ENCODE peak calls at places on chromosomes 6 and 20, in seven cellular contexts. O is A549, W is testis, N is heart left ventricle, Y is endothelial cell of umbilical vein, Z is Peyer's patch, C is ovary. K is an unnamed sample.

GRCh38 chr6:124073021-124073420 is 269.4 kb downstream of the NKAIN2 start:
- DNase-seq in O (no peak), W (peak), N (no peak), Y (no peak), Z (no peak), C (no peak), K (no peak)

GRCh38 chr6:70413829-70414494 is 654 bp downstream of the FAM135A start:
- DNase-seq in O (peak), W (peak), N (no peak), Y (peak), Z (peak), C (no peak), K (peak)

GRCh38 chr6:137202078-137202477 is 17.1 kb downstream of the IFNGR1 start:
- DNase-seq in O (no peak), W (no peak), N (peak), Y (no peak), Z (no peak), C (no peak), K (no peak)

GRCh38 chr6:33762713-33763112 is 16.0 kb upstream of the IP6K3 start:
- DNase-seq in O (no peak), W (no peak), N (no peak), Y (no peak), Z (no peak), C (no peak), K (no peak)

GRCh38 chr20:58344741-58345140 is 35.2 kb downstream of the RAB22A start:
- DNase-seq in O (no peak), W (no peak), N (no peak), Y (no peak), Z (no peak), C (no peak), K (no peak)

GRCh38 chr6:106450645-106451044 is 90.1 kb downstream of the CRYBG1 start:
- DNase-seq in O (no peak), W (no peak), N (no peak), Y (no peak), Z (no peak), C (no peak), K (no peak)

GRCh38 chr20:33262658-33263065 is 20.4 kb upstream of the BPIFB1 start:
- DNase-seq in O (no peak), W (peak), N (no peak), Y (peak), Z (no peak), C (no peak), K (peak)

GRCh38 chr20:41141153-41141815 is 3.9 kb downstream of the PLCG1 start:
- DNase-seq in O (no peak), W (peak), N (peak), Y (peak), Z (no peak), C (no peak), K (no peak)

GRCh38 chr6:147001621-147002020 is 202.6 kb upstream of the STXBP5 start:
- DNase-seq in O (no peak), W (no peak), N (no peak), Y (no peak), Z (no peak), C (no peak), K (no peak)

GRCh38 chr6:151391471-151392428 is at the start of gene ZBTB2:
- DNase-seq in O (peak), W (peak), N (peak), Y (peak), Z (peak), C (peak), K (peak)

GRCh38 chr20:40977218-40977617 is 51.4 kb upstream of the TOP1 start:
- DNase-seq in O (no peak), W (no peak), N (no peak), Y (no peak), Z (no peak), C (no peak), K (no peak)

GRCh38 chr6:34928220-34928619 is 39.2 kb downstream of the ANKS1A start:
- DNase-seq in O (no peak), W (no peak), N (no peak), Y (no peak), Z (no peak), C (no peak), K (no peak)

GRCh38 chr6:80541186-80541585 is 434.7 kb downstream of the BCKDHB start:
- DNase-seq in O (no peak), W (no peak), N (no peak), Y (no peak), Z (no peak), C (no peak), K (peak)

GRCh38 chr20:11120451-11120850 is 446.7 kb upstream of the JAG1 start:
- DNase-seq in O (no peak), W (no peak), N (no peak), Y (no peak), Z (no peak), C (no peak), K (no peak)

GRCh38 chr6:17584241-17584803 is 15.8 kb upstream of the FAM8A1 start:
- DNase-seq in O (peak), W (peak), N (peak), Y (peak), Z (no peak), C (no peak), K (peak)

GRCh38 chr6:76697585-76697984 is 625.1 kb upstream of the IMPG1 start:
- DNase-seq in O (no peak), W (no peak), N (no peak), Y (peak), Z (no peak), C (no peak), K (no peak)

GRCh38 chr20:53735536-53736050 is 142.0 kb upstream of the ZNF217 start:
- DNase-seq in O (peak), W (no peak), N (no peak), Y (peak), Z (no peak), C (no peak), K (peak)

GRCh38 chr6:159829515-159829914 is 29.4 kb downstream of the PNLDC1 start:
- DNase-seq in O (no peak), W (no peak), N (no peak), Y (no peak), Z (no peak), C (no peak), K (no peak)

GRCh38 chr6:123565529-123565928 is 71.2 kb downstream of the TRDN start:
- DNase-seq in O (no peak), W (no peak), N (no peak), Y (no peak), Z (no peak), C (no peak), K (no peak)

GRCh38 chr20:20710847-20711315 is 1.6 kb downstream of the RALGAPA2 start:
- DNase-seq in O (no peak), W (no peak), N (no peak), Y (peak), Z (peak), C (no peak), K (no peak)

GRCh38 chr6:119318730-119319129 is 30.8 kb downstream of the MAN1A1 start:
- DNase-seq in O (no peak), W (no peak), N (no peak), Y (no peak), Z (no peak), C (no peak), K (no peak)

GRCh38 chr6:148342146-148343027 is at the start of gene SASH1:
- DNase-seq in O (peak), W (peak), N (peak), Y (peak), Z (peak), C (peak), K (peak)
- TF ChIP-seq POLR2A in O (no peak), W (no peak), N (no peak), Y (no peak), Z (peak), C (peak), K (peak)

DNA sequence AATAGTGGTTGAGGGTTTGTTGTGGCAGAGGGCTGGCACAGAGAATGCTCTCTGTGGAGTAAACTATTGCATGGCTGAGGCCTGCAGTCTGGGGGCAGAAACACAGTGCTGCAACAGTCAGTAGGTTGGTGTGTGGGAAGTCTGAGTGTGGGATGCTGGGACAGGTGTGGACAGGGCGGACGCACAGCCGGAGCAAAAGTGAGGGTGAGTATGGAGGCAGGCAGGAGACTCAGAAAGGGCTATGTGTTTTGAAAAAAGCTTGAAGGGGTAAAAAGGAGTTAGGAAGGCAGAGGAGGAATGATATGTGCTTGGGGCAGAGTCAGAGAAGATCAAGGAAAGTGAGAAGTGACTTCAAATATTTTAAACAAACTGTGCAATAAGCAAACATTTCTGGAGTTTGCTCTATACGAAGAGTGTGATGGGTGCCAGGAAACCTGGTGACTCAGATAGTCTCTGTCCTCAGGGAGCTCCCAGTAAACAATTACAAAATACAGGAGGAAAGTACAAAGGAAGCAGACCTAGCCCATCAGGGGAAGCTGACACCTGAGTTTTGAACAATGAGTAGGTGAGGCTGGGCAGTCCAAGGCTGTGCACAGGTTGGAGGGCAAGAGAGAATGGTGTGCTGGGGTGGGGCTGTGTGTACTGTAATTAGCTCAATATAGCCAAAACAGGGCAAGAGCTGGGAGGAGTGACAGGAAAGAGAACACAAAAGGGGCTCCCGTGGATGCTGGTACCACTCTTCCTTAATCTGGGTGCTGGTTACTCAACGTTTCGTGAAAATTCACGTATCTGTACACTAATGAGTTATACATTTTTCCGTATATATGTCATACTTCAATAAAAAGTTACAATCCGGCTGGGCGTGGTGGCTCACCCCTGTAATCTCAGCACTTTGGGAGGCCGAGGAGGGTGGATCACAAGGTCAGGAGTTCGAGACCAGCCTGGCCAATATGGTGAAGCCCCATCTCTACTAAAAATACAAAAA is 55.2 kb downstream of the PIGU start:
- DNase-seq in O (peak), W (no peak), N (no peak), Y (no peak), Z (peak), C (no peak), K (no peak)
- TF ChIP-seq POLR2A in O (no peak), W (no peak), N (no peak), Y (no peak), Z (no peak), C (no peak), K (no peak)

DNA sequence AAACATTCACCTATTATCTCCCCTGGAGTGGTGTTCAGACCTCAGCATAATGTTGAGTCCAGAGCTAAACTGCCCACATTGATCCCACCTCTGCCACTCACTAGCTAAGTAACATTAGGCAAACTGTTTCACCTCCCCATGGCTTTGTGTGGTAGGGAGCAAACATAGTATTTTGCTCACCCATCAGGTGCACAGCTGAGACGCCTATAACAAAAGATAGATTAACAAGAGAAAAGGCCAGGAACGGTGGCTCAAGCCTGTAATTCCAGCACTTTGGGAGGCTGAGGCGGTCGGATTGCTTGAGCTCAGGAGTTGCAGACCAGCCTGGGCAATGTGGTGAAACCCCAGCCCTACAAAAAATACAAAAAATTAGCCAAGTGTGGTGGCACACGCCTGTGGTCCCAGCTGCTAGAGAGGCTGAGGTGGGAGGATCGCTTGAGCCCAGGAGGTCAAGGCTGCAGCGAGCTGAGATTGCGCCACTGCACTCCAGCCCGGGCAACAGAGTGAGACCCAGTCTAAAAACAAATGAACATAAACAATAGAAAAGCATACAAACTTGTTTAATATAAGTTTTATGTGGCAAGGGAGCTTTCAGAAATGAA is 91.6 kb downstream of the MAP3K7 start:
- DNase-seq in O (no peak), W (no peak), N (no peak), Y (no peak), Z (no peak), C (no peak), K (no peak)
- TF ChIP-seq POLR2A in O (no peak), W (no peak), N (no peak), Y (no peak), Z (no peak), C (no peak), K (no peak)

GRCh38 chr6:42933195-42933594 is 3.9 kb downstream of the CNPY3 start:
- DNase-seq in O (no peak), W (no peak), N (no peak), Y (no peak), Z (no peak), C (no peak), K (no peak)

GRCh38 chr6:42928748-42929087 is 562 bp upstream of the CNPY3 start:
- DNase-seq in O (peak), W (no peak), N (no peak), Y (no peak), Z (peak), C (no peak), K (no peak)

GRCh38 chr6:42932412-42932811 is 3.1 kb downstream of the CNPY3 start:
- DNase-seq in O (no peak), W (no peak), N (no peak), Y (no peak), Z (no peak), C (no peak), K (no peak)

GRCh38 chr6:42929928-42930360 is 664 bp downstream of the CNPY3 start:
- DNase-seq in O (peak), W (no peak), N (peak), Y (peak), Z (peak), C (no peak), K (no peak)

GRCh38 chr6:42929088-42929927 is at the start of gene CNPY3:
- DNase-seq in O (peak), W (peak), N (peak), Y (peak), Z (peak), C (peak), K (peak)
- TF ChIP-seq POLR2A in O (peak), W (no peak), N (no peak), Y (no peak), Z (peak), C (peak), K (peak)

DNA sequence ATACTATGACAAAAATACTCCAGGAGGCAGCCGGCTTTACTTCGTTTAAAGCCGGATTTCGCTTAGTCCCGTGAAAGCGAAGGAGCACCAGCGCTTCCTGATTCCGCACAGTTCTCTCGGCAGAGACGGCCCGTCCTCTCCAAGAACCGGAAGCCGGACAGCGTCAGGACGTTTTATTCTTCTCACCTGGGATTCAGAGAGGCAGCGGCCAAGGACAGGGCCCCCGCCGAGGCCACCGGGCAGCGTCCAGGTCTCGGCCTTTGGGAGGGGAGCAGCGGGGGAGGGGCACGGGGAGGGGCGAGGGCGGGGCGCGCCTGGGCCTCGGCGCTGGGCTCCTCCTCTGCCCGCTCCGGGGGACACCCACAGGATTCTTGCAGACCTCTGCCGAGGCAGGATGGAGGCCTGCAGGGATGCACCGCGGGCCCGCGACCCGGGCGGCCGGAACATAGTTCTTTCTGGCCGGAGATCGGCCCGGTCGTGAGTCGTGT is 2.8 kb upstream of the DIDO1 start:
- DNase-seq in O (no peak), W (peak), N (peak), Y (peak), Z (peak), C (peak), K (no peak)
- TF ChIP-seq POLR2A in O (no peak), W (no peak), N (no peak), Y (no peak), Z (peak), C (no peak), K (no peak)

K was measured in H54.